ENCODE peak calls at places on chromosomes 16 and 17, in eight cellular contexts. S is Calu3; D is ELF-1; L is kidney tubule cell; J is NCI-H2171 treated with DMSO at 0.1 percent for 48 hours; Z is ascending aorta; N is activated CD4-positive, alpha-beta T cell treated with anti-CD3 and anti-CD28 coated beads, Interleukin-2, amount 50 U/mL, for 4 hours; R is T47D. H is an unnamed sample.

GRCh38 chr17:50181601-50182345 is 16.0 kb downstream of the SGCA start:
- DNase-seq in S (no peak), D (no peak), L (no peak), J (no peak), Z (no peak), N (no peak), R (no peak), H (no peak)

GRCh38 chr16:63714876-63715275 is 1407.0 kb downstream of the CDH11 start:
- DNase-seq in S (no peak), D (peak; percentile 35), L (no peak), J (no peak), Z (no peak), N (no peak), R (peak; percentile 54), H (no peak)

GRCh38 chr16:7405166-7405565 is 72.5 kb downstream of the RBFOX1 start:
- DNase-seq in S (no peak), D (peak; percentile 78), L (peak; percentile 35), J (no peak), Z (no peak), N (no peak), R (peak; percentile 60), H (no peak)

GRCh38 chr16:30342751-30343490 is 12.2 kb downstream of the CD2BP2 start:
- DNase-seq in S (no peak), D (no peak), L (no peak), J (no peak), Z (no peak), N (no peak), R (no peak), H (no peak)

GRCh38 chr17:41404024-41404651 is 6.7 kb upstream of the KRT31 start:
- DNase-seq in S (peak; percentile 81), D (no peak), L (peak; percentile 98), J (no peak), Z (no peak), N (peak; percentile 32), R (no peak), H (no peak)

GRCh38 chr16:89863741-89864391 is 9.5 kb upstream of the TCF25 start:
- DNase-seq in S (no peak), D (no peak), L (no peak), J (no peak), Z (no peak), N (no peak), R (peak; percentile 41), H (peak; percentile 65)

GRCh38 chr16:20904507-20905079 is 4.0 kb downstream of the LYRM1 start:
- DNase-seq in S (peak; percentile 49), D (no peak), L (peak; percentile 48), J (no peak), Z (no peak), N (no peak), R (peak; percentile 44), H (no peak)

GRCh38 chr17:73067075-73067474 is 25.4 kb downstream of the SLC39A11 start:
- DNase-seq in S (no peak), D (no peak), L (no peak), J (peak; percentile 26), Z (no peak), N (no peak), R (peak; percentile 91), H (no peak)

GRCh38 chr17:80261159-80261894 is 675 bp downstream of the RNF213 start:
- DNase-seq in S (peak; percentile 69), D (peak; percentile 95), L (peak; percentile 71), J (peak; percentile 56), Z (no peak), N (peak; percentile 55), R (peak; percentile 77), H (peak; percentile 57)

GRCh38 chr17:69525920-69526841 is 111.7 kb downstream of the MAP2K6 start:
- DNase-seq in S (peak; percentile 28), D (peak; percentile 74), L (peak; percentile 71), J (peak; percentile 71), Z (no peak), N (no peak), R (peak; percentile 84), H (peak; percentile 86)

GRCh38 chr17:72681844-72682243 is 410.6 kb downstream of the SLC39A11 start:
- DNase-seq in S (no peak), D (peak; percentile 17), L (no peak), J (no peak), Z (no peak), N (no peak), R (no peak), H (no peak)

GRCh38 chr16:2596747-2597559 is 59.1 kb downstream of the PDPK1 start:
- DNase-seq in S (no peak), D (no peak), L (no peak), J (no peak), Z (no peak), N (no peak), R (no peak), H (no peak)

GRCh38 chr16:12162586-12162985 is 186.1 kb downstream of the SNX29 start:
- DNase-seq in S (no peak), D (no peak), L (no peak), J (no peak), Z (no peak), N (no peak), R (no peak), H (no peak)

GRCh38 chr17:58918879-58919278 is 163.2 kb downstream of the PPM1E start:
- DNase-seq in S (no peak), D (no peak), L (no peak), J (no peak), Z (no peak), N (no peak), R (no peak), H (no peak)

GRCh38 chr17:71713846-71714245 is 407.0 kb upstream of the SOX9 start:
- DNase-seq in S (no peak), D (no peak), L (no peak), J (no peak), Z (no peak), N (no peak), R (no peak), H (no peak)

GRCh38 chr17:83007504-83008475 is 71.6 kb upstream of the METRNL start:
- DNase-seq in S (no peak), D (no peak), L (no peak), J (no peak), Z (no peak), N (no peak), R (no peak), H (no peak)

GRCh38 chr16:1537763-1538289 is 4.4 kb downstream of the TMEM204 start:
- DNase-seq in S (no peak), D (no peak), L (no peak), J (no peak), Z (no peak), N (peak; percentile 22), R (no peak), H (no peak)

GRCh38 chr17:65850486-65850885 is 289.0 kb upstream of the AXIN2 start:
- DNase-seq in S (no peak), D (no peak), L (peak; percentile 90), J (no peak), Z (no peak), N (no peak), R (no peak), H (no peak)

GRCh38 chr17:46979023-46979870 is at the start of gene RPRML:
- DNase-seq in S (peak; percentile 59), D (peak; percentile 62), L (peak; percentile 15), J (peak; percentile 74), Z (no peak), N (no peak), R (no peak), H (peak; percentile 44)

GRCh38 chr16:17177242-17177967 is 293.4 kb downstream of the XYLT1 start:
- DNase-seq in S (no peak), D (peak; percentile 15), L (peak; percentile 59), J (peak; percentile 30), Z (no peak), N (no peak), R (no peak), H (no peak)

GRCh38 chr16:12868169-12868568 is 33.2 kb upstream of the SHISA9 start:
- DNase-seq in S (no peak), D (peak; percentile 23), L (no peak), J (peak; percentile 27), Z (no peak), N (no peak), R (no peak), H (no peak)

GRCh38 chr17:67123692-67124091 is 79.3 kb downstream of the CACNG1 start:
- DNase-seq in S (no peak), D (no peak), L (no peak), J (no peak), Z (no peak), N (no peak), R (no peak), H (no peak)

GRCh38 chr16:3963203-3963602 is 82.7 kb upstream of the CREBBP start:
- DNase-seq in S (no peak), D (peak; percentile 37), L (no peak), J (no peak), Z (no peak), N (no peak), R (no peak), H (no peak)

GRCh38 chr16:4200781-4201137 is 41.1 kb downstream of the SRL start:
- DNase-seq in S (no peak), D (no peak), L (no peak), J (no peak), Z (no peak), N (no peak), R (no peak), H (no peak)

GRCh38 chr16:4624827-4625616 is 396 bp downstream of the MGRN1 start:
- DNase-seq in S (peak; percentile 49), D (peak; percentile 75), L (peak; percentile 70), J (no peak), Z (peak; percentile 33), N (peak; percentile 60), R (peak; percentile 37), H (no peak)

GRCh38 chr17:40562841-40563370 is 2.4 kb downstream of the CCR7 start:
- DNase-seq in S (no peak), D (no peak), L (no peak), J (no peak), Z (no peak), N (no peak), R (no peak), H (no peak)

GRCh38 chr16:89364603-89365002 is 125.8 kb downstream of the ANKRD11 start:
- DNase-seq in S (no peak), D (no peak), L (no peak), J (peak; percentile 82), Z (no peak), N (no peak), R (no peak), H (no peak)

GRCh38 chr17:45098869-45099616 is 33.3 kb downstream of the PLCD3 start:
- DNase-seq in S (peak; percentile 95), D (peak; percentile 86), L (peak; percentile 76), J (peak; percentile 78), Z (peak; percentile 63), N (peak; percentile 71), R (peak; percentile 89), H (peak; percentile 95)

GRCh38 chr17:38740806-38741205 is 7.3 kb downstream of the PCGF2 start:
- DNase-seq in S (no peak), D (no peak), L (no peak), J (no peak), Z (no peak), N (no peak), R (no peak), H (no peak)

GRCh38 chr17:53227101-53227500 is 595.6 kb upstream of the KIF2B start:
- DNase-seq in S (no peak), D (no peak), L (no peak), J (no peak), Z (no peak), N (no peak), R (no peak), H (no peak)

GRCh38 chr17:68457168-68457538 is at the start of gene WIPI1:
- DNase-seq in S (no peak), D (no peak), L (no peak), J (no peak), Z (peak; percentile 22), N (no peak), R (no peak), H (no peak)

H was measured in cerebellar cortex.